ENCODE peak calls at places on chromosomes 3 and 15, in four cellular contexts. T is GM23338, X is AG10803, L is foreskin fibroblast. M is an unnamed sample.

GRCh38 chr15:49830411-49830810 is 209.6 kb downstream of the DTWD1 start:
- DNase-seq in X (peak; percentile 85), T (peak; percentile 29), L (peak; percentile 18), M (no peak)

GRCh38 chr15:64617727-64618126 is 157.3 kb downstream of the ZNF609 start:
- DNase-seq in X (no peak), T (peak; percentile 55), L (no peak), M (no peak)

GRCh38 chr3:115922681-115923347 is 299.5 kb downstream of the GAP43 start:
- DNase-seq in X (peak; percentile 49), L (peak; percentile 59), T (peak; percentile 81), M (peak; percentile 22)

GRCh38 chr3:126749931-126750759 is 46.1 kb downstream of the CHCHD6 start:
- DNase-seq in X (no peak), T (no peak), L (no peak), M (no peak)

GRCh38 chr3:138491971-138492370 is 57.6 kb downstream of the ESYT3 start:
- DNase-seq in X (no peak), L (no peak), T (no peak), M (no peak)

GRCh38 chr3:42122261-42123011 is 31.3 kb downstream of the TRAK1 start:
- DNase-seq in X (peak; percentile 72), L (peak; percentile 49), T (no peak), M (no peak)

GRCh38 chr3:188126271-188126670 is 27.7 kb upstream of the LPP start:
- DNase-seq in L (peak; percentile 35), X (peak; percentile 55), T (no peak), M (no peak)

GRCh38 chr15:44368367-44368766 is 59.1 kb upstream of the CTDSPL2 start:
- DNase-seq in X (no peak), T (no peak), L (no peak), M (no peak)

GRCh38 chr3:188294823-188295487 is 141.0 kb downstream of the LPP start:
- DNase-seq in X (peak; percentile 96), L (peak; percentile 94), T (no peak), M (peak; percentile 80)

GRCh38 chr15:90212221-90213079 is 11.3 kb downstream of the SEMA4B start:
- DNase-seq in X (no peak), T (no peak), L (peak; percentile 43), M (no peak)

GRCh38 chr3:50607271-50608091 is 4.1 kb downstream of the CISH start:
- DNase-seq in X (no peak), L (no peak), T (no peak), M (no peak)

GRCh38 chr15:65902373-65902772 is 33.1 kb downstream of the RAB11A start:
- DNase-seq in T (peak; percentile 31), X (no peak), L (peak; percentile 29), M (no peak)

GRCh38 chr3:37751967-37752660 is 109.6 kb upstream of the CTDSPL start:
- DNase-seq in T (no peak), X (no peak), L (no peak), M (no peak)

GRCh38 chr15:66935688-66936087 is 129.7 kb upstream of the SMAD3 start:
- DNase-seq in T (no peak), X (no peak), L (peak; percentile 15), M (no peak)

GRCh38 chr3:37986479-37987314 is 3.9 kb upstream of the VILL start:
- DNase-seq in L (no peak), T (peak; percentile 40), X (no peak), M (no peak)

GRCh38 chr15:88256261-88257230 is at the start of gene NTRK3:
- DNase-seq in T (peak; percentile 78), L (peak; percentile 36), X (peak; percentile 13), M (no peak)

GRCh38 chr3:63762180-63762579 is 56.9 kb upstream of the C3orf49 start:
- DNase-seq in T (no peak), L (peak; percentile 82), X (peak; percentile 89), M (peak; percentile 55)

GRCh38 chr15:23437673-23438072 is 9.4 kb downstream of the GOLGA6L2 start:
- DNase-seq in X (no peak), L (no peak), T (no peak), M (no peak)

GRCh38 chr3:7800006-7800780 is 701.4 kb upstream of the LMCD1 start:
- DNase-seq in X (no peak), T (peak; percentile 3), L (no peak), M (no peak)

GRCh38 chr3:120449701-120450216 is 1.0 kb downstream of the FSTL1 start:
- DNase-seq in L (peak; percentile 83), X (peak; percentile 90), T (no peak), M (no peak)

GRCh38 chr3:144332866-144333265 is 361.2 kb downstream of the DIPK2A start:
- DNase-seq in T (no peak), X (no peak), L (no peak), M (no peak)

GRCh38 chr3:53134631-53135232 is 4.5 kb upstream of the RFT1 start:
- DNase-seq in L (peak; percentile 90), X (peak; percentile 60), T (peak; percentile 85), M (peak; percentile 39)

GRCh38 chr3:120160050-120160449 is 65.8 kb upstream of the GSK3B start:
- DNase-seq in T (peak; percentile 30), L (peak; percentile 99), X (peak; percentile 100), M (peak; percentile 75)

GRCh38 chr3:69032137-69032536 is 18.7 kb upstream of the EOGT start:
- DNase-seq in L (peak; percentile 62), X (no peak), T (no peak), M (no peak)

GRCh38 chr3:184186184-184186901 is at the start of gene ABCF3:
- DNase-seq in X (peak; percentile 58), T (no peak), L (peak; percentile 80), M (no peak)

GRCh38 chr15:96851613-96852012 is 521.1 kb downstream of the NR2F2 start:
- DNase-seq in X (no peak), L (peak; percentile 13), T (no peak), M (no peak)

GRCh38 chr3:126745760-126746394 is 41.8 kb downstream of the CHCHD6 start:
- DNase-seq in L (no peak), X (no peak), T (no peak), M (no peak)

GRCh38 chr3:58366699-58367098 is 34.0 kb downstream of the PXK start:
- DNase-seq in T (no peak), X (peak; percentile 29), L (no peak), M (no peak)

GRCh38 chr3:31695280-31696008 is 162.7 kb downstream of the STT3B start:
- DNase-seq in L (no peak), T (peak; percentile 62), X (no peak), M (no peak)

GRCh38 chr15:45821390-45821789 is 186.6 kb downstream of the SQOR start:
- DNase-seq in L (no peak), T (no peak), X (no peak), M (no peak)

GRCh38 chr15:45831787-45832186 is 197.0 kb downstream of the SQOR start:
- DNase-seq in L (no peak), X (no peak), T (no peak), M (no peak)

GRCh38 chr15:45829336-45830153 is 194.7 kb downstream of the SQOR start:
- DNase-seq in T (no peak), L (no peak), X (no peak), M (no peak)

DNA sequence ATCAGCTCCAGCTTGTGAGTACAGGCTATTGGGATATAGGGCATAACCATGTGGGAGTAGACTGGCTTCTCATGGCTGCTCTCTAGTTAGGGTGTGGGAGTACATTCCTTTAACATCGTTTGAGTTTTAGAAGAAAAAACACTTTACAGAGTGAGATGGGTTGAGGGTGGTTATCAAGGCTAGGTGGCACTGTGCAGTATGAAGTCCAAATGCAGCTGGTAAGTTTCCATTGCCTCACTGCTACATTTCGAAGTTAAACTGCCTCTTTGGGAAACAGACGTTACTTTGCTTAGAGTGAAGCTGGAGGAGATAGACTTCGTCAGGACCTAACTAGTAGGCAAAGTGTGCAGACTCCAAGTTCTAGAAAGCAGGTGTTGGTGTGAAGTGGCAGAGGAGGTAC is 192.4 kb downstream of the SQOR start:
- DNase-seq in X (no peak), T (no peak), L (no peak), M (no peak)
- TF ChIP-seq CTCF in X (no peak), T (no peak), L (no peak), M (no peak)

DNA sequence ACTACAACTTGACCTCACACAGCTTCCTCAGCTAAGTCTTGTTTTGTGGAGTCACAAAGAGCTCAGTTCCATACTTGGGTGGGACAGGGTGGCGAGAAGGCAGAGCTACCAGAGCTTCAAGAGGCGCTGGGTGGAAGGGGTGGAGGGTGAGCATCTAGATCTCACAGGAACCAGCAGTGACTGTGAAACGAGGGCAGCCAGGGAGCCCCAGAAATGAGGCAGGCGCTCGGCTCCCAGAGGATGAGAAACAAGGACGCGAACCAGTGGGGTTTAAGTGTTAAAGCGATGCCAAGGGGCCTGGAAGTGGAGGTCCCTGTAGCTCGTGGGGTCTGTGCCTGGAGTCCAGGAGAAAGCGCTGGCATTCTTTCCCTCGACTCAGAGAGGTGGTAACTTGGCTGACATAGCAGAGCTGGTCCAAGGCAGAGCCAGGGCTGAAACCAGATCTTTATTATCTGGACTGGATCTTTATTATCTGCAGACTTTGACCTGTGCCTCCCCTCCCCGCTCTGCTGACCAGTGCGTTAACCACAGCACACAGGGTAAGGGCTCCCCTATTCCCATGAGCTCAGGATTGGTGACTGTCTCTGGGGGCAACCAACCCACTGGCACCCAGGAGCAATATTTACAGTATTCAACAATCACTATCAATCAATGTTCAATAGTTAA is 26.2 kb upstream of the TRPM1 start:
- DNase-seq in X (no peak), L (no peak), T (no peak), M (no peak)
- H3K4me3 ChIP-seq in X (no peak overlapping the region), L (no peak overlapping the region), T (no peak overlapping the region), M (no peak overlapping the region)

DNA sequence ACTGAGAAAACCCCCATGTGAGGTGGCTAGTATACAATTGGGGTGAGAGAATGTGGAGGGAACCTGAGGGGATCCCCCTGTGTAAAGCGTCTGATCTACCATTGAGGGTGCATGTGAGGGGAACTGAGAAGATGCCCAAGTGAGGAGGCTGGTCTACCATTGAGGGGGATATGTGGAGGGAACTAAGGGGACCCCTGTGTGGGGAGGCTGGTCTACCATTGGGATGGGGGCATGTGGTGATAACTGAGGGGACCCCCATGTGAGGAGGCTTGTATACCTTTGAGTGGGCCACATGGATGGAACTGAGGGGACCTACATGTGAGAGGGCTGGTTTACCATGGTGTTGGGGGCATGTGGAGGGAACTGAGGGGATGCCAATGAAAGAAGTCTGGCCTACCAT is 160.8 kb downstream of the FBLN2 start:
- DNase-seq in X (no peak), L (no peak), T (no peak), M (no peak)
- TF ChIP-seq CTCF in X (no peak), L (no peak), T (no peak), M (no peak)

GRCh38 chr3:167691366-167691765 is 37.6 kb upstream of the WDR49 start:
- DNase-seq in X (peak; percentile 6), L (no peak), T (no peak), M (no peak)
- H3K4me3 ChIP-seq in X (no peak overlapping the region), L (no peak overlapping the region), T (no peak overlapping the region), M (no peak overlapping the region)

M was measured in HFF-Myc.